ENCODE peak calls at places on chromosomes 4 and X, in eight cellular contexts. Q is heart right ventricle, Z is adrenal gland, U is lower lobe of right lung, F is A549, Y is sigmoid colon, A is cardiac muscle cell, T is uterus. P is an unnamed sample.
A peak's percentile ranks its signal among the peaks of the same experiment; 100 is the strongest.

GRCh38 chrX:47637546-47638195 is 7.9 kb upstream of the CFP start:
- DNase-seq in F (no peak), Q (peak; percentile 32), Z (no peak), A (peak; percentile 20), U (peak; percentile 83), Y (no peak), T (no peak), P (no peak)

GRCh38 chr4:182142146-182143085 is 100.8 kb upstream of the TENM3 start:
- DNase-seq in U (no peak), T (peak; percentile 19), F (no peak), Y (no peak), A (peak; percentile 58), Z (peak; percentile 27), Q (no peak), P (peak; percentile 71)

GRCh38 chrX:71615056-71615455 is 3.3 kb downstream of the CXCR3 start:
- DNase-seq in F (no peak), U (no peak), T (no peak), A (no peak), Y (peak; percentile 11), Z (no peak), Q (no peak), P (no peak)

GRCh38 chrX:10636337-10636736 is 16.0 kb upstream of the MID1 start:
- DNase-seq in U (no peak), F (peak; percentile 81), Q (no peak), T (peak; percentile 28), Y (no peak), Z (peak; percentile 21), A (peak; percentile 78), P (peak; percentile 41)

GRCh38 chr4:31125061-31125460 is 404.9 kb downstream of the PCDH7 start:
- DNase-seq in Z (no peak), U (no peak), Q (no peak), T (no peak), Y (no peak), F (no peak), A (no peak), P (no peak)

GRCh38 chr4:24889991-24890390 is 22.9 kb downstream of the CCDC149 start:
- DNase-seq in F (no peak), U (no peak), T (no peak), Q (no peak), A (no peak), Z (no peak), Y (peak; percentile 0), P (no peak)

GRCh38 chr4:5969777-5970176 is 48.5 kb downstream of the C4orf50 start:
- DNase-seq in Q (no peak), U (no peak), Z (no peak), Y (no peak), A (no peak), F (no peak), T (no peak), P (no peak)

GRCh38 chr4:113678651-113679050 is 82.9 kb downstream of the CAMK2D start:
- DNase-seq in Z (no peak), Y (no peak), F (no peak), A (peak; percentile 60), Q (no peak), T (no peak), U (no peak), P (no peak)

GRCh38 chr4:76718806-76719205 is 179.1 kb downstream of the SOWAHB start:
- DNase-seq in Z (no peak), Q (no peak), Y (no peak), A (no peak), F (no peak), U (no peak), T (no peak), P (no peak)

GRCh38 chr4:97081951-97082350 is 1061.3 kb downstream of the STPG2 start:
- DNase-seq in T (no peak), U (no peak), Z (no peak), F (no peak), Y (no peak), Q (no peak), A (no peak), P (no peak)

GRCh38 chr4:8709729-8710360 is 117.3 kb downstream of the CPZ start:
- DNase-seq in Q (no peak), T (peak; percentile 6), Z (no peak), Y (peak; percentile 29), U (peak; percentile 8), A (no peak), F (no peak), P (no peak)

GRCh38 chrX:21798677-21799219 is 40.7 kb upstream of the MBTPS2 start:
- DNase-seq in Y (no peak), A (peak; percentile 9), Z (no peak), U (no peak), F (peak; percentile 20), Q (no peak), T (no peak), P (peak; percentile 7)

GRCh38 chr4:169330095-169330494 is 59.3 kb upstream of the SH3RF1 start:
- DNase-seq in Q (no peak), Z (no peak), Y (no peak), A (no peak), U (no peak), F (no peak), T (no peak), P (no peak)

GRCh38 chr4:184824081-184824775 is 1.5 kb downstream of the ACSL1 start:
- DNase-seq in F (no peak), Z (no peak), Y (no peak), U (no peak), Q (no peak), T (no peak), A (no peak), P (no peak)
- H3K4me3 ChIP-seq in F (peak overlapping the region; percentile 56), Z (no peak overlapping the region), Y (peak overlapping the region; percentile 56), U (peak overlapping the region; percentile 69), Q (peak overlapping the region; percentile 68), T (peak overlapping the region; percentile 25), A (peak overlapping the region; percentile 84), P (no peak overlapping the region)

DNA sequence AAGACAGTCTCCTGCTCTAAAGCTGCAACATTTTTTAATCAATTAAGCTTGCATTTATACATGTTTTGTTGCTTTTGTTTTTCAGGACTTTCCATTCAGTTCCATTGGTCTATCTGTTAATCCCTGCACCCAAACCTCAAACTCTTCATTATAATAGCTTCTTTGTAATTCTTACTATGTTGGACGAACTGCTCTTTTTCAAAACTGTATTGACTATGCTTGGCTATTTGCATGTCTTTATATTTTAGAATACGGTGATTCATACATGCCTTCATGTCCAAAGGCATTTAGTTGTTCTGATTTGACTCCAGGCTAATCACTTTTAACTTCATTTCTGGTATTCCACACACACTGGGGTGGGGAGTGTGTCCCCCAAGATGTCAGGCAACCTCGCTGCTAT is 14.1 kb downstream of the MAGEC1 start:
- DNase-seq in T (no peak), Y (no peak), A (no peak), U (no peak), Z (no peak), Q (no peak), F (no peak), P (no peak)
- H3K4me1 ChIP-seq in T (no peaks in the 10 kb centered on the region), Y (no peaks in the 10 kb centered on the region), A (no peaks in the 10 kb centered on the region), U (no peaks in the 10 kb centered on the region), Z (no peaks in the 10 kb centered on the region), Q (no peaks in the 10 kb centered on the region), F (no peaks in the 10 kb centered on the region), P (no peaks in the 10 kb centered on the region)

GRCh38 chr4:147052361-147052760 is 106.7 kb upstream of the TTC29 start:
- DNase-seq in Q (no peak), A (no peak), Y (no peak), T (no peak), F (no peak), U (no peak), Z (no peak), P (no peak)

GRCh38 chr4:147044241-147044640 is 98.6 kb upstream of the TTC29 start:
- DNase-seq in F (no peak), T (no peak), A (no peak), Y (no peak), U (no peak), Q (no peak), Z (no peak), P (no peak)

GRCh38 chr4:147054241-147054902 is 108.7 kb upstream of the TTC29 start:
- DNase-seq in F (no peak), Q (no peak), A (peak; percentile 60), U (no peak), Y (no peak), T (no peak), Z (no peak), P (no peak)

DNA sequence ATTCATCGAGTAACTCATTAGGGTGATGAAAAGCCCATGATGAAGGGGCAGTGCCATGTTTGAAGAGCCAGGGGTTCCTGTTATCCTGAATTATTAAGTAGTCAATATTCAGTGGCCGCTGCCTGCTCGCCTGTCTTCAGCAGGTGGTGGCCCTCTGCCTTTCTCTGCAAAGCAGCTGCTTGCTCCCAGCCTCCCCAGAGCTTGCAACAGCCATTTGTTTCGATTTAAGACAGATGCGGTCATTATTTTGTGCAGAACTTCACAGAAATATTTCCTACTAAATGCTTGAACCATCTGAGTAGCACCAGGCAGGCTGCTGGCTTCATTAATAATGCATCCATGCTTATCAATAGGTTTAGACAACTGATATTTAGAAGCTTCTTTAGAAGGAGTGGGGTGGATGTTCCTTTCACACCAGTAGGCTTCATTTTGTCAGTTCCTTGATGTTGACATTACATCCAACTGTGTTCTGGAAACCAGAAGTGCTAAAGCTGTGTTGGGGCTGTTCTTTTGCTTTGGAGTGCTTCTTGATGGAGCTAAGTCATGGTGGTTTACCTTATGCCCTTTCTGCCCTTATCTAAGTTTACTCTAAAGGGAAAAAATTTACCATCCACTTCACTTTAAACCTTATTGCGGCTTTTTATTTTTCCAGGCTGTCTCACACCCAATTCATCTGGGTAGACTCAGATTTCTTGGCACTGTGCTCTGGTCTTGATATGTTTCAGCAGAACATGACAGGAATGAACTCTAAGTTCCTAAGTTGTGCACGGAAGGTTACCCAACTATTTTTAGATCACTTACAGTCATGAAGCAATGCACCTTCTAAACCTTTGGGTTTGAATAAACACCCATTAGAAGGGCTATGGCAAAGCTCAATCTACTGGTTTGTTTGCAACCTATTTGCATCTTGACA is 104.5 kb upstream of the TTC29 start:
- DNase-seq in U (no peak), Y (no peak), A (peak; percentile 77), F (no peak), Z (no peak), T (no peak), Q (no peak), P (no peak)
- H3K4me3 ChIP-seq in U (no peak overlapping the region), Y (no peak overlapping the region), A (no peak overlapping the region), F (no peak overlapping the region), Z (no peak overlapping the region), T (no peak overlapping the region), Q (no peak overlapping the region), P (no peak overlapping the region)

GRCh38 chr4:57083107-57083506 is 27.1 kb downstream of the IGFBP7 start:
- DNase-seq in F (no peak), Z (no peak), A (peak; percentile 78), Q (no peak), U (no peak), T (no peak), Y (no peak), P (no peak)
- H3K4me1 ChIP-seq in F (peaks cover 64% of the 10 kb centered on the region), Z (peaks cover 15% of the 10 kb centered on the region), A (peaks cover 27% of the 10 kb centered on the region), Q (peaks cover 63% of the 10 kb centered on the region), U (peaks cover 26% of the 10 kb centered on the region), T (no peaks in the 10 kb centered on the region), Y (peaks cover 56% of the 10 kb centered on the region), P (peaks cover 66% of the 10 kb centered on the region)

P was measured in SJSA1.